ENCODE peak calls at places on chromosomes 12 and 14, in six cellular contexts. S is SK-N-SH, Z is MM.1S, C is GM23248, K is astrocyte, F is neuronal stem cell. T is an unnamed sample. For H3K4me1, the result is how much of the 10 kb centered on the place peaks cover.

GRCh38 chr14:38150075-38150474 is 57.6 kb upstream of the SSTR1 start:
- DNase-seq in C (peak), S (no peak), F (no peak), K (no peak), Z (no peak), T (no peak)

GRCh38 chr12:8491848-8492530 is 21.3 kb upstream of the CLEC4D start:
- DNase-seq in S (no peak), C (no peak), F (no peak), K (no peak), Z (no peak), T (no peak)

GRCh38 chr12:22229652-22230279 is 104.7 kb downstream of the ST8SIA1 start:
- DNase-seq in S (no peak), Z (no peak), C (no peak), F (no peak), K (peak), T (no peak)

GRCh38 chr14:60981626-60982455 is 796 bp downstream of the SLC38A6 start:
- DNase-seq in K (peak), S (peak), Z (no peak), F (no peak), C (peak), T (no peak)

GRCh38 chr12:21825924-21826548 is 51.5 kb upstream of the KCNJ8 start:
- DNase-seq in C (no peak), K (no peak), Z (no peak), S (no peak), F (no peak), T (no peak)

GRCh38 chr12:115700896-115701465 is 576.5 kb downstream of the MED13L start:
- DNase-seq in F (no peak), S (no peak), K (no peak), C (no peak), Z (no peak), T (no peak)

GRCh38 chr12:104049278-104050257 is at the start of gene GLT8D2:
- DNase-seq in K (peak), F (peak), Z (no peak), S (peak), C (peak), T (peak)

GRCh38 chr14:24377126-24377525 is 9.1 kb downstream of the NFATC4 start:
- DNase-seq in K (no peak), C (no peak), S (no peak), F (no peak), Z (no peak), T (no peak)

GRCh38 chr12:132071837-132072384 is 72.2 kb downstream of the DDX51 start:
- DNase-seq in Z (no peak), K (no peak), S (no peak), F (no peak), C (no peak), T (no peak)

GRCh38 chr14:68939893-68940613 is 39.0 kb downstream of the ACTN1 start:
- DNase-seq in S (peak), C (peak), F (no peak), K (peak), Z (no peak), T (no peak)

GRCh38 chr12:109822416-109822815 is 10.8 kb downstream of the TRPV4 start:
- DNase-seq in C (no peak), Z (no peak), K (no peak), S (no peak), F (no peak), T (no peak)

GRCh38 chr14:33477752-33478151 is 473.1 kb downstream of the EGLN3 start:
- DNase-seq in Z (no peak), K (peak), F (peak), S (no peak), C (no peak), T (no peak)

GRCh38 chr14:59343585-59343984 is 121.6 kb downstream of the GPR135 start:
- DNase-seq in Z (no peak), K (no peak), F (no peak), C (no peak), S (no peak), T (no peak)

GRCh38 chr12:90791445-90791844 is 163.5 kb downstream of the CCER1 start:
- DNase-seq in S (peak), C (no peak), F (no peak), K (no peak), Z (no peak), T (no peak)

GRCh38 chr14:55500708-55501107 is 60.3 kb upstream of the TBPL2 start:
- DNase-seq in Z (no peak), K (no peak), S (no peak), C (no peak), F (no peak), T (no peak)

GRCh38 chr14:55502746-55503284 is 62.4 kb upstream of the TBPL2 start:
- DNase-seq in K (no peak), F (no peak), C (no peak), Z (no peak), S (no peak), T (no peak)

GRCh38 chr14:55505846-55506245 is 65.4 kb upstream of the TBPL2 start:
- DNase-seq in S (no peak), K (no peak), C (no peak), F (no peak), Z (no peak), T (no peak)

DNA sequence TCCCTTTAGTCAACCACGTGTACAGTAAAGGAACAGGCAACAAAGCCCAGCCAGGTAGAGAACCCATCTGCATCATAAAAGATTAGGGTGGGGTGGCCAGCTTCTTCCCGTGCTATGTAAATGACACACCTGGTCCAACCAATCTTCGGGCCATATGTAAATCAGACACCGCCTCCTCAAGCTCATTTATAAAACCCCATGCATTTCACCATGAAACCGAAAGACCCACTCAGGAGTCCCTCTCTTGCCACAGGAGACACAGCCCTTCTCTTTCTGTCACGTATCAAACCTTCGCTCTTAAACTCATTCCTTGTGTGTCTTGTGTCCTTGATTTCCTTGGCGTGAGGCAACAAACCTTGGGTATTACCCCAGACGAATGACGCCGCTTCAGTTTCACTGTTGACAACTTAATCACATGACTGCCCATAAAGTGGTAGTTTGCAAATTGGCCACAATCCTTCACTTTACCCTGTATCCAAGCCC is 59.8 kb upstream of the TBPL2 start:
- DNase-seq in Z (no peak), S (no peak), K (no peak), F (no peak), C (no peak), T (peak)
- H3K9ac ChIP-seq in Z (no peak), S (no peak), K (no peak), F (no peak), C (no peak), T (no peak)

GRCh38 chr12:116920939-116921338 is 10.2 kb downstream of the FBXW8 start:
- DNase-seq in C (no peak), K (no peak), F (no peak), Z (no peak), S (no peak), T (no peak)
- H3K4me1 ChIP-seq in C (under half), K (under half), F (under half), Z (under half), S (under half), T (under half)

DNA sequence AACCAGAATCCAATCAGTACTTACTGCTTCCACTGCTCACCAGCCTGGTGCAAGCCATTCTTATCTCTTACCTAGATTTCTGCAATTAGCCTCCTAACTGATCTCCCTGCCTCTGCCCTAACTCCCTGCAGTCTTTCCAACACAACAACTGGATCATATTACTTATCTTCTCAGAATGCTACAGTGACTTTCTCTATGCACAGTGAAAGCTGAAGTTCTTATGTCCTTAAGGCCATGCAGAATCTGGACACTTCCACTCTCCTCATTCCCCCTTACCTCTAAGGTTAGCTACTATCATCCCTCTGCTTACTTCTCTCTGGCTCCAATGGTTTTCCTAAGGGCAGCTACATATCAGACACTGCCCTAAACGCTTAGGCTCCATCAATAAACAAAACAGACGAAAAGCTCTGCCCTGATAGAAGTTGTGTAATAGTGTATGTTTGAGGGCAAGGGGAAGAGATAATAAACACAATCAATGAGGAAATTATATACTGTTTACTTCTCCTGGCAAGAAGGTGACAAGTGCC is 4.0 kb downstream of the KTN1 start:
- DNase-seq in C (no peak), K (no peak), S (peak), Z (no peak), F (no peak), T (no peak)
- H3K4me2 ChIP-seq in C (no peak), K (peak), S (peak), Z (no peak), F (no peak), T (no peak)

GRCh38 chr12:51218607-51219161 is 822 bp upstream of the POU6F1 start:
- DNase-seq in Z (no peak), F (no peak), C (no peak), S (no peak), K (no peak), T (peak)

GRCh38 chr12:51217968-51218606 is at the start of gene POU6F1:
- DNase-seq in C (peak), Z (peak), K (peak), S (peak), F (peak), T (peak)

GRCh38 chr12:51216652-51217051 is 1.2 kb downstream of the POU6F1 start:
- DNase-seq in K (no peak), Z (no peak), C (no peak), F (no peak), S (no peak), T (no peak)

GRCh38 chr12:51219345-51219744 is 1.5 kb upstream of the POU6F1 start:
- DNase-seq in F (no peak), K (no peak), S (no peak), Z (no peak), C (no peak), T (no peak)

DNA sequence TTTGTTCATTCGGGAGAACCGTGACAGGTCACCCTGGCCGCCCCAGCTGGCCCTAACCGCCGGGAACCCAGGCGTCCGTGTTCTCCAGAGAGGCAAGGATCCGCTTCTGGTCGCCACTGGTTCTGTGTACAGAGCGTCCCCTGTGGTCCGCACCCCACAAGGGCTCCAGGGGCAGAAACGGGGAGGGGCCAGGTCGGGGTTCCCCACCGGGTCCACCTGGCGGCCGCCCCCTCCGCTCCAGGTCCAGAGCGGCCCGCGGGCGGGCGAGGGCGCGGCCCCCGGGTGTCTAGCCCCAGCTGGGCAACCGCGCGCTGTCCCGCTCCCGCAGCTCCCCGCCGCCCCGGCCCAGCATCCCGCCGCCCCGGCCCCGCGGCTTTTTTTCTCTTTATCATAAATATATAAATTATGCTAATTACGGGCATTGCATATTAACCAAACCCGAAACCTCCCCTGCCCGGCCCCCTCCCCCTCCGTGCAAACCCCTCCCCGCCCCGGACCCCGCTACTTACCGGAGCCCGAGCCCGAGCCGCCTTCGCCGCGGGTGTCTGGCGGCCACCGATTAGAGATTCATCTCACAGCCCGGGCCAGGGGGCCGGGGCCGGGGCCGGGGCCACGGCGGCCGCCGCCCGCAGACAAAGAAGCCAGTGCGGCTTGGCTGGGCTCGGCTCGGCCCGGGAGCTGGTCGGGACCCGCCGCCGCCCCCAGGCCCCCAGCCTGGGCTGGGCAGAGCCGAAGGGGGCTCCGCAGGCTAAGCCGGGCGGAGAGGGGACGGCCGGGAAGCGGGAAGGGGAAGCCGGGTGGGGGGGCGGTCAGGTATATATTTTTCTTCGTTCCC is 512 bp downstream of the POU6F1 start:
- DNase-seq in Z (peak), F (peak), C (peak), K (no peak), S (peak), T (peak)
- H3K9ac ChIP-seq in Z (peak), F (no peak), C (peak), K (peak), S (peak), T (peak)

DNA sequence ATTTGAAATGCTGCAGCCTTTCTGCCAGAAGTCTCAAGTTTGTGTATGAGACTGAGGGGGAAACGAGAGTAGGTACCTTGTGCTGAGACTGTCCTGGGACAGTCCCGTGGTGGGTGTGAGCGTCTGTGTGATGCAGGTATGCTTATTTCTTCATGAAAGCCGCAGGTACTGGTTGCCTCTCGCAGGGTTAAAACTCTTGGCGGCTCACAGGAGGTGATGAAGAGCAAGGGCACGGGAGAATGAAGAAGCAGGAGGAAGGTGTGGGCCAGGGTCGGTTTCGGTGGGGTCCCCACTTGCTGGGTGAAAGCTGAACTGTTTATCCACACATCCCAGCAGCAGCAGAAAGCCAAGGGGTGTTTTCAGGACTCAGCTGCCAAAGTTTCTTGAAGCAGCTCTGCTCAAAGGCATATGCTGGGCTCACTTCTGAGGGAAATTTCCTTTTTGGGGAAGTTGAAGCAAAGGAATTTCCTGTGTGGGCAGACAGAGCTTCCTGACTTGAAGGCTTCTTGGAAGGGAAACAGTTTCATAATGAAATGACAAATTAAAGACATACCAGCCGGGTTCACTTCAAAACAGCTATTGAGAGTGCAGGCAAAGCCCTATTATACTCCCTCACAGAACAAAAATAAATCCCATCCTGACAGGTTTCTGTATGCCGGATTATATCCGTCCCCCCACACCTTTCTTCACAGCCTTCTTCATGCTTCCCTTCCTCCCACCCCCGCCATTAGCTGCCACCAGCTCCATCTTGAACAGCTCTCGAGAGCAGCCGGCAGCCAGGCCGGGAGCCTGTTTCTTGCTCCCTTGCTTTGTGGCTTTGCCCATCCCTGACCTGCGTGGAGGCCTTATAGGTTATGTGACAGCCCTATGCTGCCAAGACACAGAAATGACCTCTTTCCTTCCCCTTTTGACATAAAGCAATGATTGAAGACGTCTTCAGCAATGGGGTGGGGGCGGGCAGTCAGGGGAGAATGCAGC is 116.6 kb downstream of the ETV6 start:
- DNase-seq in C (peak), Z (peak), S (no peak), K (peak), F (no peak), T (no peak)
- H3K4me1 ChIP-seq in C (under half), Z (half or more), S (under half), K (under half), F (under half), T (under half)